ENCODE peak calls at places on chromosomes 4 and X, in six cellular contexts. L is AG10803, N is AG04450, Y is GM12865, B is choroid plexus epithelial cell, I is dorsolateral prefrontal cortex. J is an unnamed sample.

GRCh38 chrX:154719132-154719675 is 31.7 kb downstream of the GAB3 start:
- DNase-seq in L (peak), N (no peak), Y (no peak), B (peak), I (no peak), J (no peak)

GRCh38 chr4:80911458-80911857 is 119.0 kb upstream of the BMP3 start:
- DNase-seq in L (no peak), N (no peak), Y (peak), B (no peak), I (no peak), J (no peak)

GRCh38 chr4:142497606-142498005 is 348.5 kb downstream of the INPP4B start:
- DNase-seq in L (no peak), N (no peak), Y (no peak), B (peak), I (no peak), J (no peak)

GRCh38 chr4:77012726-77013125 is 63.1 kb downstream of the CCNI start:
- DNase-seq in L (no peak), N (no peak), Y (no peak), B (no peak), I (no peak), J (no peak)

GRCh38 chrX:2526390-2526789 is 25.6 kb upstream of the DHRSX start:
- DNase-seq in L (no peak), N (no peak), Y (peak), B (no peak), I (no peak), J (no peak)

GRCh38 chrX:136635235-136635634 is 12.7 kb upstream of the CD40LG start:
- DNase-seq in L (no peak), N (no peak), Y (peak), B (no peak), I (no peak), J (peak)

GRCh38 chrX:16633754-16634153 is 16.2 kb upstream of the S100G start:
- DNase-seq in L (no peak), N (no peak), Y (no peak), B (peak), I (no peak), J (no peak)

GRCh38 chr4:151852202-151852601 is 91.4 kb upstream of the GATB start:
- DNase-seq in L (no peak), N (no peak), Y (no peak), B (no peak), I (no peak), J (no peak)

GRCh38 chrX:97474933-97475332 is 591.2 kb downstream of the RPA4 start:
- DNase-seq in L (no peak), N (no peak), Y (no peak), B (no peak), I (no peak), J (no peak)

GRCh38 chr4:73828945-73829344 is 7.5 kb upstream of the CXCL6 start:
- DNase-seq in L (peak), N (no peak), Y (no peak), B (peak), I (no peak), J (no peak)

GRCh38 chr4:88522702-88523324 is 763 bp downstream of the PYURF start:
- DNase-seq in L (peak), N (no peak), Y (peak), B (peak), I (peak), J (peak)

GRCh38 chrX:74187211-74187610 is 116.8 kb upstream of the ZCCHC13 start:
- DNase-seq in L (peak), N (no peak), Y (no peak), B (peak), I (no peak), J (no peak)

GRCh38 chr4:66522244-66522643 is 852.0 kb upstream of the EPHA5 start:
- DNase-seq in L (no peak), N (no peak), Y (no peak), B (no peak), I (no peak), J (no peak)

GRCh38 chr4:2591189-2591588 is 54.7 kb downstream of the FAM193A start:
- DNase-seq in L (peak), N (no peak), Y (no peak), B (peak), I (no peak), J (no peak)

GRCh38 chr4:2588259-2588658 is 51.8 kb downstream of the FAM193A start:
- DNase-seq in L (no peak), N (no peak), Y (no peak), B (no peak), I (no peak), J (no peak)

GRCh38 chr4:2583517-2583916 is 47.1 kb downstream of the FAM193A start:
- DNase-seq in L (peak), N (no peak), Y (no peak), B (peak), I (no peak), J (no peak)

GRCh38 chr4:2586502-2586901 is 50.1 kb downstream of the FAM193A start:
- DNase-seq in L (no peak), N (no peak), Y (no peak), B (no peak), I (no peak), J (no peak)

GRCh38 chr4:2587215-2587823 is 50.9 kb downstream of the FAM193A start:
- DNase-seq in L (peak), N (no peak), Y (no peak), B (no peak), I (no peak), J (no peak)
- H3K4me3 ChIP-seq in L (no peak), N (no peak), Y (no peak), B (no peak), I (no peak), J (no peak)

DNA sequence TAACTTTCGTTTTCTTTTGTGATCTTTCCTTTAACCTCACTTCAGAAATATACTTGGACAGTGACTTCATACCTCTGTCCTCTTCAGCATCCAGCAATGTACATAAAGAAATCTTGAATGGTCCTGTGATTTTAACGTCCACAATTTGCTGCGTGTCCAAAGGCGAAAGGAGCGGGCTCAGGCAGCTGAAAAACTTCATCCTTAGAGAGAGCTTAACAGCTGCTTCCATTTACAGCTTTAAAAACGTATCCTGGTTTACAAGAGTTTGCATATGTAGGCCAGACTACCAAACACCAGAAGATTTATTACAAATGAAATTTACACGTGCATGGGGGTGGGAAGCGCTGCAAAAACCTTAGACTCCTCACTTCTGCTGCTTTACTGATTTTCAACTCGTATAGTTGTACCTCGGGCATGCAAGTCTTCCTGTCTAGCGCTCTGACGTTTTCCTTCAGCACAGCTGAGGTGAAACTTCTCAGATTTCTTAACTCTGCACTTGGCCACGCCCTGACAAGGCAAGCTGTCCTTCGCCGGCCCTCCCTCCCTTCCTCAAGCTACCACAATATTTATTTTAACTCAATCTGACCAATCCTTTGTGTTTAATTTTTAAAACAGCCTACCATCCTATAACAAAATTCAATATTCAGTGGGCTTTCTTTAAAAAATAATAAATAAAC is 406.4 kb downstream of the FAM47A start:
- DNase-seq in L (no peak), N (no peak), Y (no peak), B (peak), I (no peak), J (peak)
- H3K4me3 ChIP-seq in L (no peak), N (no peak), Y (no peak), B (no peak), I (peak), J (peak)

DNA sequence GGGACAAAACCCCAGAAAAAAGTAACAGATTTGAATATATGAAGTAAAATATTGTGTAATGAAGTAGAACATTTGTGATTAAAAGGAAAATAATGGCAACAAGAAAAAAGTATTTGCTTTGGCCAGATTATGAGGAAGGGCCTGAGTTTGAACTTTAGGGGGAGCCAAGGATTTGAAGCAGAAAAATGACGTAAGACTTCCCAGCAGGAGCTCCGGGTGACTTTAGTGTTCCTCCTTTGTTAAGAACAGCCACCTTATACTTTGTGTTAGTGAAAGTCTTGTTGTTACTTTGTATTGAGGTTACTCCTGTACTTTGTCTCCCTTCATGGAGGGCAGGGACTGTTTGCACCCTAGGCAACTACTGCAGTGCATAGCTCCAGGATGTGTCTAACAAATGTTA is 41.1 kb downstream of the DCUN1D4 start:
- DNase-seq in L (no peak), N (no peak), Y (no peak), B (peak), I (no peak), J (no peak)
- H3K4me3 ChIP-seq in L (no peak), N (no peak), Y (no peak), B (no peak), I (no peak), J (no peak)

DNA sequence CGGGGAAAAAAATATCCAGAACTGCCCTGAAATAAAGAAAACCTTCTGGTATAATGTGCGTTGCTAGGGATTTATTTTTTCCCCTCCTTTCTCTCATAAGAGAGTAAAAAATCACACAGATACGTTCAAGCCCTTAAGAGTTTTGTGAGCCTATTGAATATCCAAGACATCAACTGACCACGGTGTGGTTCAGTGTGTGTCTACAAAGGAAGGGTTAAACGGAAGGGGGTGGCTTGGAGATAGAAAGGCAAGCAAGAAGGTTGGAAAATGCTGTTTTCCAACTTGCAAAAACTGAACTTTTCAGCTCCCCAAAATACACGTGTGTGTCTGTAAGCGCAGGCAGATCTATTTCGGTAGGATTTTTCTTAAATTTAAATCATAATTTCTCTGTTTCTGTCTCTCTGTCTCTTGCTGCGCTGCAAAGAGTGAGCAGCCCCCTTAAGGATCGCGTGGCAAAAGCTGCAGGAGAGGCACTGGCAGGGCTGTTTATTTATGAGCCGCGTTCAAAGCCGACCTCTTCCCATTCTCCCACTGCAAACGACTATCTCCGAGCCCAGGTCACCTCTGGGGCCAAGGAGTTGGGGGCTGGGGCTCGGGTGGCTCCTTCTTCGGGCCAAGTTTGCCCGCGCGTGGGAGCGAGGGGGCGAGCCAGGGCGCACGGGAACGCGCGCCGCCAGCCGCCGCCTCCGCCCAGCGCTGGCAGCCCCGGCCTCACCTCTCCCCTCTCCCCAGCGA is 477 bp upstream of the SLIT2 start:
- DNase-seq in L (no peak), N (no peak), Y (no peak), B (peak), I (no peak), J (no peak)
- H3K4me3 ChIP-seq in L (peak), N (peak), Y (peak), B (peak), I (peak), J (peak)

GRCh38 chrX:12210196-12210815 is 72.0 kb downstream of the FRMPD4 start:
- DNase-seq in L (peak), N (no peak), Y (no peak), B (peak), I (no peak), J (no peak)
- H3K4me3 ChIP-seq in L (no peak), N (no peak), Y (no peak), B (no peak), I (no peak), J (no peak)

GRCh38 chr4:70914631-70915030 is 12.5 kb downstream of the MOB1B start:
- DNase-seq in L (no peak), N (no peak), Y (no peak), B (no peak), I (no peak), J (no peak)
- H3K4me3 ChIP-seq in L (no peak), N (peak), Y (no peak), B (no peak), I (no peak), J (no peak)